ENCODE peak calls at places on chromosomes 13 and 19, in five cellular contexts. Y is vagina, E is prostate gland, J is Peyer's patch, G is ovary. O is an unnamed sample. For H3K36me3, the result is how much of the 10 kb centered on the place peaks cover.

GRCh38 chr19:12880551-12881171 is 588 bp downstream of the DNASE2 start:
- DNase-seq in Y (no peak), E (no peak), J (peak), G (no peak), O (peak)

GRCh38 chr19:15911599-15912237 is 13.8 kb upstream of the CYP4F2 start:
- DNase-seq in Y (no peak), E (peak), J (no peak), G (no peak), O (no peak)

GRCh38 chr19:39501340-39501739 is 2.6 kb downstream of the DLL3 start:
- DNase-seq in Y (no peak), E (no peak), J (no peak), G (no peak), O (no peak)

GRCh38 chr13:19601749-19602725 is 31.4 kb upstream of the MPHOSPH8 start:
- DNase-seq in Y (no peak), E (no peak), J (peak), G (no peak), O (peak)

GRCh38 chr19:8340341-8341096 is 2.5 kb downstream of the KANK3 start:
- DNase-seq in Y (no peak), E (no peak), J (peak), G (peak), O (peak)

GRCh38 chr19:5635427-5635826 is 12.5 kb downstream of the SAFB start:
- DNase-seq in Y (no peak), E (no peak), J (peak), G (no peak), O (no peak)

GRCh38 chr19:16679811-16680210 is 18.9 kb downstream of the TMEM38A start:
- DNase-seq in Y (no peak), E (no peak), J (no peak), G (no peak), O (no peak)

GRCh38 chr13:58587183-58587582 is 955.6 kb downstream of the PCDH17 start:
- DNase-seq in Y (no peak), E (no peak), J (no peak), G (no peak), O (no peak)

GRCh38 chr19:46739290-46739771 is 6.5 kb upstream of the FKRP start:
- DNase-seq in Y (no peak), E (no peak), J (no peak), G (no peak), O (no peak)

GRCh38 chr13:94710081-94710809 is 2.1 kb downstream of the SOX21 start:
- DNase-seq in Y (no peak), E (no peak), J (no peak), G (no peak), O (no peak)

GRCh38 chr13:48573213-48573612 is 40.3 kb upstream of the RCBTB2 start:
- DNase-seq in Y (no peak), E (no peak), J (no peak), G (no peak), O (no peak)

GRCh38 chr13:113742000-113742441 is 17.0 kb upstream of the TMEM255B start:
- DNase-seq in Y (no peak), E (no peak), J (peak), G (no peak), O (peak)

GRCh38 chr13:80955487-80955886 is 614.6 kb upstream of the SPRY2 start:
- DNase-seq in Y (no peak), E (no peak), J (no peak), G (no peak), O (no peak)

GRCh38 chr19:9673912-9674668 is 810 bp downstream of the ZNF562 start:
- DNase-seq in Y (no peak), E (no peak), J (no peak), G (no peak), O (no peak)

GRCh38 chr13:109226631-109227030 is 559.8 kb downstream of the IRS2 start:
- DNase-seq in Y (no peak), E (no peak), J (no peak), G (no peak), O (no peak)

GRCh38 chr19:306151-306900 is 15.1 kb upstream of the PLPP2 start:
- DNase-seq in Y (no peak), E (no peak), J (peak), G (no peak), O (no peak)

GRCh38 chr19:18514800-18515682 is 6.8 kb downstream of the ELL start:
- DNase-seq in Y (no peak), E (no peak), J (peak), G (peak), O (peak)

GRCh38 chr13:113746143-113746525 is 12.9 kb upstream of the TMEM255B start:
- DNase-seq in Y (no peak), E (no peak), J (peak), G (no peak), O (no peak)

GRCh38 chr13:29471551-29471950 is 123.9 kb downstream of the SLC7A1 start:
- DNase-seq in Y (no peak), E (no peak), J (no peak), G (no peak), O (no peak)

GRCh38 chr19:45250216-45250831 is 747 bp upstream of the MARK4 start:
- DNase-seq in Y (no peak), E (no peak), J (no peak), G (no peak), O (no peak)
- H3K36me3 ChIP-seq in Y (under half), E (under half), J (under half), G (under half), O (under half)

GRCh38 chr13:111165189-111165588 is 50.1 kb downstream of the ARHGEF7 start:
- DNase-seq in Y (no peak), E (no peak), J (no peak), G (no peak), O (no peak)
- TF ChIP-seq POLR2A in Y (no peak), E (no peak), J (no peak), G (no peak), O (no peak)

GRCh38 chr13:106599875-106600797 is 32.2 kb upstream of the ARGLU1 start:
- DNase-seq in Y (no peak), E (no peak), J (no peak), G (peak), O (peak)
- H3K36me3 ChIP-seq in Y (under half), E (under half), J (under half), G (under half), O (under half)

DNA sequence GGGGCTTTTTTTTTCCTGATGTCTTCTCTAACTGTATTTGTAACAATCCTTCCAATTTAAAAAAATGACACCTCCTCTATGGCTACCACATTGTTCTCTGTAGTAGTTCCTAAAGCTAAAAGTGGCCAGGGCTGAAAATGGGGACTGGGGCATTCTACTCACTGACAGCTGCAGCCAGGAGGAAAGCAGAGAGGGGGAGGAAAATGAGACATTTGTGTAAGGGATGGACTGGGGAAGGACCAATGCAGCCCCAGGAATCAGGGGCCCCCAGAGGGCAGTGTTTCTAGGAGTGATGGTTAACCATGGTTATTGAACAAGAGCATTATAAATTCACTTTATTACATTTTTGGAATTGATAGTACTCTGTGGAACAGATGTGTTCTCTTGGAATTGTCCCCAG is 34.3 kb upstream of the C1QTNF9 start:
- DNase-seq in Y (no peak), E (no peak), J (no peak), G (no peak), O (no peak)
- TF ChIP-seq POLR2A in Y (no peak), E (no peak), J (no peak), G (no peak), O (no peak)